ENCODE peak calls at places on chromosome 11, in ten cellular contexts. W is cardiac muscle cell, O is IMR-90, Q is fibroblast of lung, E is pancreas, D is neural progenitor cell, P is GM06990, U is PC-9, H is transverse colon, T is kidney epithelial cell. N is an unnamed sample.

GRCh38 chr11:93225642-93226041 is 27.9 kb upstream of the SLC36A4 start:
- DNase-seq in D (no peak), E (no peak), O (peak; percentile 16), P (no peak), H (no peak), T (no peak), W (no peak), U (no peak), Q (peak; percentile 4), N (peak; percentile 21)

GRCh38 chr11:119029340-119030028 is 1.2 kb downstream of the SLC37A4 start:
- DNase-seq in T (peak; percentile 62), Q (no peak), W (no peak), P (no peak), H (peak; percentile 87), U (no peak), O (no peak), E (peak; percentile 68), D (peak; percentile 45), N (no peak)

GRCh38 chr11:81995907-81996306 is 737.8 kb downstream of the FAM181B start:
- DNase-seq in E (no peak), T (no peak), D (no peak), P (no peak), H (no peak), W (no peak), Q (no peak), U (no peak), O (no peak), N (no peak)

GRCh38 chr11:119149371-119150275 is 771 bp downstream of the ABCG4 start:
- DNase-seq in H (no peak), O (no peak), Q (no peak), D (peak; percentile 78), U (no peak), T (no peak), W (peak; percentile 36), E (no peak), P (no peak), N (no peak)

GRCh38 chr11:128324531-128325141 is 262.7 kb downstream of the ETS1 start:
- DNase-seq in D (no peak), U (no peak), E (no peak), P (no peak), W (peak; percentile 43), O (no peak), H (peak; percentile 43), Q (no peak), T (no peak), N (no peak)

GRCh38 chr11:79546366-79546765 is 105.5 kb upstream of the TENM4 start:
- DNase-seq in U (no peak), E (no peak), O (no peak), H (no peak), T (no peak), D (no peak), Q (no peak), P (no peak), W (no peak), N (peak; percentile 58)

GRCh38 chr11:3169235-3169951 is 4.3 kb upstream of the OSBPL5 start:
- DNase-seq in P (no peak), W (peak; percentile 18), U (peak; percentile 31), D (peak; percentile 52), H (peak; percentile 24), T (no peak), O (peak; percentile 73), E (peak; percentile 68), Q (peak; percentile 75), N (peak; percentile 21)

GRCh38 chr11:86509579-86509978 is 134.9 kb downstream of the CCDC81 start:
- DNase-seq in D (no peak), P (no peak), H (no peak), T (no peak), E (no peak), W (no peak), U (no peak), O (no peak), Q (peak; percentile 41), N (no peak)

GRCh38 chr11:46248270-46249102 is 29.0 kb upstream of the CREB3L1 start:
- DNase-seq in Q (peak; percentile 98), W (no peak), D (no peak), E (no peak), U (peak; percentile 59), T (peak; percentile 77), O (peak; percentile 98), P (no peak), H (no peak), N (peak; percentile 90)

GRCh38 chr11:73663604-73664495 is 17.5 kb downstream of the PLEKHB1 start:
- DNase-seq in E (no peak), O (no peak), D (no peak), W (no peak), U (no peak), Q (no peak), H (no peak), P (no peak), T (no peak), N (no peak)

GRCh38 chr11:64500176-64501013 is 90.6 kb upstream of the SLC22A12 start:
- DNase-seq in D (no peak), T (no peak), E (no peak), P (no peak), Q (no peak), O (no peak), H (no peak), W (no peak), U (no peak), N (no peak)

GRCh38 chr11:120137611-120138521 is at the start of gene TRIM29:
- DNase-seq in P (no peak), E (peak; percentile 53), H (peak; percentile 49), W (no peak), U (peak; percentile 74), Q (no peak), O (no peak), T (no peak), D (no peak), N (peak; percentile 89)

GRCh38 chr11:96145163-96145585 is 197.8 kb downstream of the MAML2 start:
- DNase-seq in O (no peak), T (no peak), U (peak; percentile 20), W (no peak), Q (peak; percentile 55), D (no peak), E (no peak), H (no peak), P (no peak), N (no peak)

GRCh38 chr11:59400461-59401261 is 25.6 kb downstream of the OR5A2 start:
- DNase-seq in U (no peak), T (no peak), H (no peak), E (no peak), Q (no peak), P (no peak), W (no peak), O (no peak), D (no peak), N (no peak)

DNA sequence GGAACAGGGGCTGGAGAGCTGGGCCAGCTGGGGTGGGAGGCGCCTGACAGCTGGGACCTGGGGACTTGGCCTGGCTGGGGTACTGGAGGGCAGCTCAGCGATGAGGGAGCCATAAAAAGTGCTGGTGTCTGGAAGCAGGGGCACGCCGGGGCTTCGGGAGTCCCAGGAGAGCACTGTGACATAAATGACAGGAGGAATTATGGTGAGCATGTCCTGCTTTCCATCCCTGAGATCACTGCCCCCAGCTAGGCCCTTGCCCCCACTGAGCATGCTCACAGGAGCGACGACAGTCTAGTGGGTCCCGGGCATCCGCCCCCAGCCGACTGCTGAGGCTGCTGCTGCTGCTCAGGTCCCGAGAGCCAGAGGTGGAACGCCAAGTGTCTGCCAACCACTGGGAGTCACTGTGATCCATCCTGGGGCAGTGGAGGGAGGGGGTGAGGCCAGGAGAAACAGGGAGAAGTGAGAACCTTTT is 6.2 kb downstream of the ROBO4 start:
- DNase-seq in O (no peak), U (no peak), P (no peak), W (no peak), H (no peak), Q (no peak), E (no peak), T (no peak), D (no peak), N (no peak)
- TF ChIP-seq CTCF in O (peak; percentile 16), U (no peak), P (no peak), W (no peak), H (no peak), Q (no peak), E (no peak), T (peak; percentile 2), D (no peak), N (no peak)

GRCh38 chr11:6321356-6321755 is 1.1 kb upstream of the CAVIN3 start:
- DNase-seq in H (no peak), E (no peak), Q (no peak), W (no peak), O (no peak), D (peak; percentile 14), P (no peak), U (no peak), T (no peak), N (no peak)
- H3K4me3 ChIP-seq in H (peak overlapping the region; percentile 49), E (no peak overlapping the region), Q (peak overlapping the region; percentile 96), W (no peak overlapping the region), O (no peak overlapping the region), D (no peak overlapping the region), P (no peak overlapping the region), U (no peak overlapping the region), T (no peak overlapping the region), N (no peak overlapping the region)

GRCh38 chr11:69819109-69819490 is at the start of gene FGF3:
- DNase-seq in W (no peak), P (no peak), Q (no peak), E (no peak), T (no peak), H (no peak), D (no peak), O (no peak), U (no peak), N (no peak)
- H3K27me3 ChIP-seq in W (peaks cover 78% of the 10 kb centered on the region), P (no peaks in the 10 kb centered on the region), Q (peaks cover 43% of the 10 kb centered on the region), E (peaks cover 5% of the 10 kb centered on the region), T (peaks cover 86% of the 10 kb centered on the region), H (peaks cover 88% of the 10 kb centered on the region), D (peaks cover 99% of the 10 kb centered on the region), O (peaks cover 83% of the 10 kb centered on the region), U (peaks cover 42% of the 10 kb centered on the region), N (peaks cover 27% of the 10 kb centered on the region)

GRCh38 chr11:70944141-70944540 is 308.2 kb downstream of the SHANK2 start:
- DNase-seq in U (no peak), H (no peak), Q (no peak), W (no peak), O (no peak), D (no peak), T (no peak), P (no peak), E (no peak), N (no peak)

GRCh38 chr11:70944636-70945035 is 307.7 kb downstream of the SHANK2 start:
- DNase-seq in W (no peak), P (no peak), Q (no peak), T (no peak), E (no peak), H (no peak), U (no peak), O (no peak), D (no peak), N (no peak)

GRCh38 chr11:70948416-70948815 is 304.0 kb downstream of the SHANK2 start:
- DNase-seq in P (no peak), E (no peak), U (no peak), O (no peak), T (no peak), H (no peak), W (no peak), D (no peak), Q (no peak), N (no peak)

DNA sequence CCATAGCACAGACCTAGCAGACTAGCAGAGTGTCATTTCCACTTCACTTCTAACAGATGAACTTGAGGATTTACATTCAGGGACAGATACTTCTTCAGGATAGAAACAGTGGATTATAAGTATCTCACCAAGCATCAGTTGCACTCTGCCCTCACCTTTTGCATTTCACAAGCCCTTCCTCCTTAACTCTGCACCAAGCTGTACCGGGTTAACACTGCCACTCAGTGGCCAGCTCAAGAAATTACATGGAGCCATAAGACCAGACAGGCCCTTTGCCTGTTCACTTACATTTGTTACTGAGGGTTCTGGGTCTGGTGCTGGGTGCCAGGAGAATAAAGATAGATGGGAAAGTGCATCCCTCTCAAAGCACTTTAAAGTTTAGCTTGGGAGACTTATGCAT is 309.8 kb downstream of the SHANK2 start:
- DNase-seq in W (no peak), O (no peak), H (no peak), T (no peak), E (no peak), U (no peak), D (no peak), P (no peak), Q (no peak), N (no peak)
- TF ChIP-seq CTCF in W (peak; percentile 12), O (no peak), H (no peak), T (peak; percentile 48), E (no peak), U (peak; percentile 71), D (peak; percentile 68), P (peak; percentile 28), Q (peak; percentile 27), N (peak; percentile 36)